ENCODE peak calls at places on chromosomes 2 and 18, in nine cellular contexts. Y is Panc1, P is thoracic aorta, I is H9, E is psoas muscle, O is hepatocyte, B is neural progenitor cell, A is dorsolateral prefrontal cortex, R is RWPE1. H is an unnamed sample.

GRCh38 chr18:30175061-30175574 is 867.4 kb downstream of the DSC3 start:
- DNase-seq in A (no peak), O (no peak), I (no peak), R (no peak), B (no peak), Y (no peak), P (no peak), E (no peak), H (no peak)

GRCh38 chr2:163155279-163155883 is 316.8 kb upstream of the KCNH7 start:
- DNase-seq in Y (no peak), P (no peak), O (peak; percentile 43), R (peak; percentile 38), A (no peak), B (peak; percentile 48), I (no peak), E (no peak), H (no peak)

GRCh38 chr2:8514748-8515389 is 167.0 kb upstream of the ID2 start:
- DNase-seq in I (no peak), A (no peak), B (no peak), E (no peak), Y (no peak), O (no peak), P (no peak), R (no peak), H (no peak)

GRCh38 chr2:30026091-30027055 is 105.0 kb upstream of the ALK start:
- DNase-seq in Y (peak; percentile 13), P (no peak), I (peak; percentile 69), B (peak; percentile 76), E (peak; percentile 29), O (peak; percentile 85), R (peak; percentile 73), A (peak; percentile 82), H (peak; percentile 89)

GRCh38 chr2:74267068-74267467 is 68.7 kb downstream of the MTHFD2 start:
- DNase-seq in A (no peak), I (peak; percentile 42), P (no peak), E (no peak), B (peak; percentile 45), O (peak; percentile 66), R (peak; percentile 59), Y (no peak), H (no peak)

GRCh38 chr2:10901160-10901559 is 10.6 kb upstream of the KCNF1 start:
- DNase-seq in B (no peak), A (no peak), P (no peak), R (peak; percentile 79), O (peak; percentile 33), I (no peak), Y (no peak), E (no peak), H (no peak)

GRCh38 chr2:73156539-73157124 is 43.9 kb upstream of the RAB11FIP5 start:
- DNase-seq in B (peak; percentile 87), A (peak; percentile 65), R (no peak), Y (no peak), P (no peak), I (peak; percentile 90), E (peak; percentile 67), O (peak; percentile 83), H (no peak)

GRCh38 chr2:99806758-99807157 is 316.9 kb upstream of the REV1 start:
- DNase-seq in O (no peak), R (no peak), P (no peak), A (no peak), Y (no peak), I (no peak), E (no peak), B (no peak), H (no peak)

GRCh38 chr2:84959494-84960156 is 11.3 kb upstream of the KCMF1 start:
- DNase-seq in O (no peak), E (no peak), Y (peak; percentile 76), I (peak; percentile 88), B (peak; percentile 33), R (no peak), A (no peak), P (no peak), H (no peak)

GRCh38 chr18:11802160-11802559 is 49.1 kb upstream of the CHMP1B start:
- DNase-seq in Y (no peak), R (no peak), E (no peak), P (no peak), B (no peak), I (no peak), A (no peak), O (no peak), H (no peak)

GRCh38 chr2:152098798-152099654 is at the start of gene CACNB4:
- DNase-seq in B (peak; percentile 66), A (no peak), O (peak; percentile 39), R (no peak), P (no peak), I (peak; percentile 75), E (peak; percentile 15), Y (no peak), H (no peak)

GRCh38 chr2:47520825-47521665 is 118.1 kb downstream of the MSH2 start:
- DNase-seq in I (peak; percentile 64), P (no peak), R (peak; percentile 16), A (peak; percentile 77), O (no peak), Y (no peak), B (no peak), E (peak; percentile 33), H (no peak)

GRCh38 chr2:29829841-29830240 is 91.5 kb downstream of the ALK start:
- DNase-seq in E (no peak), Y (no peak), O (no peak), B (no peak), I (no peak), A (peak; percentile 39), P (no peak), R (no peak), H (no peak)

GRCh38 chr2:8494589-8494988 is 187.3 kb upstream of the ID2 start:
- DNase-seq in Y (no peak), P (no peak), A (no peak), E (no peak), R (no peak), O (no peak), B (no peak), I (no peak), H (no peak)

GRCh38 chr2:238549866-238550265 is 123.1 kb downstream of the ASB1 start:
- DNase-seq in R (no peak), A (no peak), O (no peak), I (no peak), E (no peak), Y (no peak), P (no peak), B (no peak), H (no peak)

GRCh38 chr2:19576411-19576810 is 218.0 kb upstream of the OSR1 start:
- DNase-seq in P (no peak), B (no peak), O (no peak), E (no peak), R (peak; percentile 58), Y (no peak), I (no peak), A (no peak), H (no peak)

GRCh38 chr2:234979204-234980167 is 27.7 kb downstream of the SH3BP4 start:
- DNase-seq in A (no peak), R (no peak), O (no peak), P (no peak), E (no peak), I (no peak), B (no peak), Y (no peak), H (no peak)
- H3K27ac ChIP-seq in A (no peak overlapping the region), R (peak overlapping the region; percentile 89), O (peak overlapping the region; percentile 89), P (peak overlapping the region; percentile 74), E (peak overlapping the region; percentile 57), I (no peak overlapping the region), B (no peak overlapping the region), Y (peak overlapping the region; percentile 90), H (peak overlapping the region; percentile 96)

DNA sequence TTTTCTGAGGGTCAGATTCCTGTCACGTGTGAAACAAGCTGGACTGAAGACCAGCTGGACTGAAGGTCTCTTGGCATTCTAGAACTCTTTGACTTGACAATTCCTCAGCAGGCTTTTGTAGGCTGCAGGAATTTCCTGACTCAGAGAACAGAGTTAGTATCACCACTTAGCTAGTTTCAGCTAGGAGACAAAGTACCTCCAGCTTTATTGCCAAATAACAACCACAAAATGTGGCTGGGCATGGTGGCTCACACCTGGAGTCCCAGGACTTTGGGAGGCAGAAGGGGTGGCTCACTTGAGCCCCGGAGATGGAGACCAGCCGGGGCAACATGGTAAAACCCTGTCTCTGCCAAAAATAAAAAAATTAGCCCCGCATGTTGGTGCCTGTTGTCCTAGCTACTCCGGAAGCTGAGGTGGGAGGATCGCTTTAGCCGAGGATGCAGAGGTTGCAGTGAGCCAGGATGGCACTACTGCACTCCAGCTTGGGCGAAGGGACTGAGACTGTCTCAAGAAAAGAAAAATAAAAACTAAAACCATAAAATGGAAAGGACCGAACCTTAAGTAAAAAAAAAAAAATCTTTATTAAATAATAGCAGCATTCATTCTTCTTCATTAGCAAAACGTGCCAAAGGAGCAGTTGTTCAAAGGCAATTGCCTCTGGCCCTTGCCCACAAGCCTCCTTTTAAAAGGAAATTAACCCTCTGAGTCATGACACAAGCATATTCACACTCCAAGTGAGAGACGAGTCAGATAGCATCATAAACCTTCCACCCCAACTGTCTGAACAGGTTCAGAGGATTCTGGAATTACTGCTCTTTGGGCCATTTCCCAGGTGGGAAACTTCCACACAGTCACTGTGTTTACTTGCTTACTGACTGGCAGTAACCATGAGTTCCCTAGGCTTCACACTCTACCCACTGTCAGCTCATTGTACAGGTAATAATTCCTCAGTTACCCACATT is 88.9 kb downstream of the MYL12B start:
- DNase-seq in Y (no peak), E (no peak), B (no peak), A (no peak), R (peak; percentile 97), P (no peak), O (peak; percentile 12), I (no peak), H (no peak)
- H3K27ac ChIP-seq in Y (peak overlapping the region; percentile 80), E (no peak overlapping the region), B (no peak overlapping the region), A (no peak overlapping the region), R (peak overlapping the region; percentile 95), P (no peak overlapping the region), O (no peak overlapping the region), I (no peak overlapping the region), H (peak overlapping the region; percentile 62)

DNA sequence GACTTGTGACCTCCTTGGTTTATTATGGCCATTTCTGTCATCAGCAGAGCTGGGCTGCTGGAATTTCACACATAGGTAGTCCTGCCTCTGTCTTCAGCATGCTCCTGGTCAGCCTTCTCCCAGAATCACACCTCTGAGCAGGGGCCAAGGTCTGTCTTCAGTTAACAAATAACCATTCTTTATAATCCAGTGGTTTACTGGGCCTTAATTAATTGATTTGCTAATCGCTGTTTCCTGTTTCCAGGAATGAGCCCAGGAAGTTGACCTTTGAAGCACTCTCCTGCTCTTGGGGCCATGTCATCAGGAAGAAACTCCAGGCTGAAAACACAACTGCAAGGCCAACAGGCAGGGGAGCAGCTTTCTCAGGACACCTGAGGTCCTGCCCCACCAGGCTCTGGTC is 278.5 kb downstream of the SRBD1 start:
- DNase-seq in E (no peak), Y (no peak), O (peak; percentile 11), P (no peak), R (no peak), A (no peak), B (no peak), I (no peak), H (no peak)
- H3K27ac ChIP-seq in E (no peak overlapping the region), Y (no peak overlapping the region), O (no peak overlapping the region), P (no peak overlapping the region), R (no peak overlapping the region), A (no peak overlapping the region), B (no peak overlapping the region), I (no peak overlapping the region), H (no peak overlapping the region)

DNA sequence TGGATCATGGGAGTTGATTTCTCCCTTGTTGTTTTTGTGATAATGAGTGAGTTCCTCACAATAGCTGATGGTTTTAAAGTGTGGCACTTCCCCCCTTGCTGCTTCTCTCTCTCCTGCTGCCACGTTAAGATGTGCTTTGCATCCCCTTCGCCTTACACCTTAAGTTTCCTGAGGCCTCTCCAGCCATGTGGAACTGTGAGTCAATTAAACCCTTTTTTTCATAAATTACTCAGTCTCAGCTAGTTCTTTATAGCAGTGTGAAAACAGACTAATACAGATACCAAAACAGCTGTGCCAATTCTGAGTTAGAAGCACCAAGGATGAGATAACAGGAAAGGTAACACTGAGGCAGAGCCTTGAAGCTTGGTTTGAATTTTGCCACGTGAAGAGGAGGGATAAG is 44.7 kb downstream of the ITSN2 start:
- DNase-seq in O (no peak), Y (no peak), B (no peak), I (no peak), R (no peak), P (no peak), E (no peak), A (no peak), H (no peak)
- H3K27ac ChIP-seq in O (no peak overlapping the region), Y (no peak overlapping the region), B (no peak overlapping the region), I (no peak overlapping the region), R (no peak overlapping the region), P (no peak overlapping the region), E (no peak overlapping the region), A (no peak overlapping the region), H (no peak overlapping the region)